ENCODE peak calls at places on chromosomes 12 and 14, in six cellular contexts. O is stimulated activated naive B cell treated with anti-CD40 and anti-IgM and Interleukin-4, amounts not matched to agents 10 μg/mL and 1 μg/mL and 100 μg/mL, for 72 hours; K is mucosa of descending colon; L is stimulated activated effector memory CD8-positive, alpha-beta T cell treated with anti-CD3 and anti-CD28 coated beads, Interleukin-12 subunit alpha, Interleukin-12 subunit beta, amount 100 ng/mL, for 72 hours; A is activated CD8-positive, alpha-beta memory T cell treated with anti-CD3 and anti-CD28 coated beads, Interleukin-2, amount 10 ng/mL, durations not matched to agents 7 days and 5 days; G is activated CD8-positive, alpha-beta T cell treated with anti-CD3 and anti-CD28 coated beads, Interleukin-2, amount 10 ng/mL, durations not matched to agents 7 days and 5 days. M is an unnamed sample.

GRCh38 chr12:100043657-100044056 is 58.9 kb upstream of the ANKS1B start:
- ATAC-seq in O (no peak), G (no peak), A (no peak), K (no peak), L (no peak), M (no peak)

GRCh38 chr12:50205648-50206047 is 38.5 kb upstream of the CERS5 start:
- ATAC-seq in O (no peak), G (no peak), A (no peak), L (no peak), K (no peak), M (no peak)

GRCh38 chr12:20212036-20212435 is 156.3 kb upstream of the PDE3A start:
- ATAC-seq in A (no peak), L (no peak), G (no peak), O (no peak), K (no peak), M (no peak)

GRCh38 chr14:41154143-41154807 is 452.4 kb upstream of the LRFN5 start:
- ATAC-seq in K (no peak), O (no peak), L (no peak), G (no peak), A (no peak), M (peak; percentile 48)

GRCh38 chr14:30885840-30886740 is 11.7 kb downstream of the COCH start:
- ATAC-seq in L (no peak), O (peak; percentile 45), K (no peak), A (no peak), G (no peak), M (no peak)

GRCh38 chr12:31620311-31620710 is 29.4 kb upstream of the DENND5B start:
- ATAC-seq in G (no peak), A (no peak), O (no peak), K (peak; percentile 92), L (no peak), M (no peak)

GRCh38 chr14:26761532-26761931 is 163.7 kb upstream of the NOVA1 start:
- ATAC-seq in L (no peak), O (no peak), G (no peak), A (no peak), K (no peak), M (no peak)

GRCh38 chr12:108135627-108136026 is 6.5 kb downstream of the WSCD2 start:
- ATAC-seq in G (no peak), L (no peak), O (no peak), K (no peak), A (no peak), M (no peak)

GRCh38 chr12:29306267-29306666 is 74.7 kb downstream of the ERGIC2 start:
- ATAC-seq in O (no peak), A (no peak), K (no peak), L (no peak), G (no peak), M (no peak)

GRCh38 chr12:91972896-91973295 is 172.8 kb downstream of the BTG1 start:
- ATAC-seq in K (no peak), L (no peak), G (no peak), A (no peak), O (no peak), M (no peak)

GRCh38 chr12:601976-602699 is 61.1 kb downstream of the NINJ2 start:
- ATAC-seq in K (no peak), G (no peak), L (no peak), O (no peak), A (no peak), M (no peak)

GRCh38 chr14:100056964-100057817 is 8.0 kb upstream of the EVL start:
- ATAC-seq in O (peak; percentile 56), K (peak; percentile 52), G (peak; percentile 55), L (peak; percentile 81), A (peak; percentile 69), M (peak; percentile 63)

GRCh38 chr12:96078281-96078761 is 42.9 kb upstream of the LTA4H start:
- ATAC-seq in L (no peak), O (no peak), K (no peak), A (no peak), G (no peak), M (no peak)

GRCh38 chr12:110312581-110313360 is 31.7 kb downstream of the ATP2A2 start:
- ATAC-seq in A (peak; percentile 56), L (peak; percentile 72), O (no peak), G (peak; percentile 52), K (peak; percentile 75), M (no peak)

GRCh38 chr14:101560534-101561113 is 671 bp upstream of the DIO3 start:
- ATAC-seq in K (no peak), A (no peak), G (no peak), L (no peak), O (no peak), M (no peak)

GRCh38 chr12:92439397-92439779 is 263.4 kb upstream of the PLEKHG7 start:
- ATAC-seq in O (peak; percentile 42), G (no peak), A (no peak), K (peak; percentile 21), L (peak; percentile 37), M (no peak)

GRCh38 chr12:53431187-53431586 is 7.5 kb downstream of the AMHR2 start:
- ATAC-seq in A (no peak), L (no peak), O (no peak), K (no peak), G (no peak), M (peak; percentile 20)

GRCh38 chr12:123242083-123242904 is 9.1 kb downstream of the MTRFR start:
- ATAC-seq in L (no peak), O (no peak), K (no peak), A (no peak), G (no peak), M (no peak)

GRCh38 chr12:46537387-46537959 is 164.9 kb upstream of the SLC38A2 start:
- ATAC-seq in K (no peak), L (no peak), G (no peak), A (no peak), O (no peak), M (no peak)

GRCh38 chr12:6056406-6057211 is 67.9 kb downstream of the VWF start:
- ATAC-seq in K (peak; percentile 64), O (peak; percentile 49), A (peak; percentile 33), L (no peak), G (peak; percentile 67), M (peak; percentile 37)

GRCh38 chr12:52312086-52312485 is 9.1 kb downstream of the KRT83 start:
- ATAC-seq in A (no peak), O (no peak), K (no peak), G (no peak), L (no peak), M (no peak)

GRCh38 chr12:123512838-123513665 is 20.5 kb downstream of the RILPL1 start:
- ATAC-seq in L (no peak), A (peak; percentile 35), G (peak; percentile 60), O (no peak), K (no peak), M (no peak)

GRCh38 chr14:34364201-34364600 is 97.8 kb downstream of the SPTSSA start:
- ATAC-seq in L (no peak), G (no peak), K (no peak), A (no peak), O (no peak), M (no peak)

GRCh38 chr12:51183816-51184215 is 10.9 kb upstream of the TFCP2 start:
- ATAC-seq in L (no peak), K (peak; percentile 77), G (no peak), O (no peak), A (no peak), M (no peak)

GRCh38 chr14:23047042-23047634 is 5.1 kb downstream of the PSMB11 start:
- ATAC-seq in A (no peak), K (no peak), L (no peak), O (no peak), G (no peak), M (no peak)

GRCh38 chr12:71014180-71014785 is 93.7 kb upstream of the PTPRR start:
- ATAC-seq in A (no peak), O (no peak), G (no peak), K (peak; percentile 71), L (no peak), M (no peak)

GRCh38 chr14:91373591-91374245 is 43.9 kb downstream of the CCDC88C start:
- ATAC-seq in L (peak; percentile 58), A (peak; percentile 57), K (peak; percentile 5), O (peak; percentile 83), G (peak; percentile 46), M (peak; percentile 84)

GRCh38 chr12:58408516-58408915 is 467.1 kb downstream of the ATP23 start:
- ATAC-seq in O (no peak), G (no peak), K (no peak), A (no peak), L (no peak), M (no peak)

GRCh38 chr12:50715174-50715573 is 48.7 kb upstream of the ATF1 start:
- ATAC-seq in O (no peak), A (no peak), L (no peak), G (no peak), K (no peak), M (no peak)

GRCh38 chr12:9864913-9865675 is 4.1 kb downstream of the CLEC2B start:
- ATAC-seq in O (peak; percentile 42), A (peak; percentile 55), L (peak; percentile 37), G (peak; percentile 57), K (peak; percentile 20), M (no peak)

M was measured in stimulated activated memory B cell treated with anti-CD40 and anti-IgM and Interleukin-4, amounts not matched to agents 10 μg/mL and 1 μg/mL and 100 μg/mL, for 72 hours.